ENCODE peak calls at places on chromosomes 11 and 22, in four cellular contexts. One of them, this sample, is unnamed.

GRCh38 chr11:17267576-17267975 is 9.0 kb upstream of the NUCB2 start:
- DNase-seq in Panc1: peak; percentile 90
- DNase-seq in GM12891: no peak
- DNase-seq in H1: no peak
- DNase-seq in this sample: peak; percentile 64

GRCh38 chr11:2975594-2975993 is 16.5 kb downstream of the NAP1L4 start:
- DNase-seq in Panc1: no peak
- DNase-seq in GM12891: no peak
- DNase-seq in H1: no peak
- DNase-seq in this sample: peak; percentile 48

GRCh38 chr11:129804012-129804411 is 11.6 kb upstream of the TMEM45B start:
- DNase-seq in Panc1: no peak
- DNase-seq in GM12891: no peak
- DNase-seq in H1: no peak
- DNase-seq in this sample: no peak

GRCh38 chr22:45329536-45329936 is 19.8 kb downstream of the FAM118A start:
- DNase-seq in Panc1: no peak
- DNase-seq in GM12891: no peak
- DNase-seq in H1: no peak
- DNase-seq in this sample: no peak

GRCh38 chr11:27158763-27159679 is 118.4 kb downstream of the BBOX1 start:
- DNase-seq in Panc1: peak; percentile 59
- DNase-seq in GM12891: peak; percentile 14
- DNase-seq in H1: peak; percentile 33
- DNase-seq in this sample: peak; percentile 2

GRCh38 chr11:44110231-44110679 is 14.8 kb downstream of the EXT2 start:
- DNase-seq in Panc1: no peak
- DNase-seq in GM12891: peak; percentile 32
- DNase-seq in H1: no peak
- DNase-seq in this sample: peak; percentile 18

GRCh38 chr11:26700536-26701235 is 21.2 kb downstream of the SLC5A12 start:
- DNase-seq in Panc1: no peak
- DNase-seq in GM12891: no peak
- DNase-seq in H1: no peak
- DNase-seq in this sample: no peak

GRCh38 chr11:261624-262023 is 16.6 kb upstream of the NLRP6 start:
- DNase-seq in Panc1: no peak
- DNase-seq in GM12891: no peak
- DNase-seq in H1: no peak
- DNase-seq in this sample: no peak

GRCh38 chr11:63032451-63032850 is 16.8 kb upstream of the SLC22A8 start:
- DNase-seq in Panc1: no peak
- DNase-seq in GM12891: no peak
- DNase-seq in H1: no peak
- DNase-seq in this sample: no peak

GRCh38 chr22:26800858-26801257 is 143.5 kb downstream of the MIAT start:
- DNase-seq in Panc1: no peak
- DNase-seq in GM12891: no peak
- DNase-seq in H1: no peak
- DNase-seq in this sample: no peak

GRCh38 chr22:17164392-17165024 is 5.4 kb upstream of the HDHD5 start:
- DNase-seq in Panc1: no peak
- DNase-seq in GM12891: no peak
- DNase-seq in H1: no peak
- DNase-seq in this sample: no peak

GRCh38 chr22:21445437-21446127 is 21.6 kb upstream of the TMEM191C start:
- DNase-seq in Panc1: no peak
- DNase-seq in GM12891: no peak
- DNase-seq in H1: no peak
- DNase-seq in this sample: no peak

GRCh38 chr11:70523384-70524095 is 125.2 kb downstream of the CTTN start:
- DNase-seq in Panc1: no peak
- DNase-seq in GM12891: no peak
- DNase-seq in H1: no peak
- DNase-seq in this sample: no peak

GRCh38 chr11:72239296-72239848 is 4.6 kb downstream of the PHOX2A start:
- DNase-seq in Panc1: no peak
- DNase-seq in GM12891: no peak
- DNase-seq in H1: no peak
- DNase-seq in this sample: no peak

GRCh38 chr11:267491-267994 is 10.7 kb upstream of the NLRP6 start:
- DNase-seq in Panc1: no peak
- DNase-seq in GM12891: no peak
- DNase-seq in H1: no peak
- DNase-seq in this sample: peak; percentile 61

GRCh38 chr11:30244255-30244654 is 13.4 kb downstream of the FSHB start:
- DNase-seq in Panc1: no peak
- DNase-seq in GM12891: no peak
- DNase-seq in H1: no peak
- DNase-seq in this sample: no peak

GRCh38 chr11:36000616-36001190 is 56.8 kb downstream of the LDLRAD3 start:
- DNase-seq in Panc1: no peak
- DNase-seq in GM12891: no peak
- DNase-seq in H1: no peak
- DNase-seq in this sample: no peak

GRCh38 chr11:57482782-57483569 is 22.6 kb downstream of the RTN4RL2 start:
- DNase-seq in Panc1: no peak
- DNase-seq in GM12891: peak; percentile 75
- DNase-seq in H1: no peak
- DNase-seq in this sample: no peak

GRCh38 chr22:23834406-23834805 is 4.4 kb downstream of the DERL3 start:
- DNase-seq in Panc1: no peak
- DNase-seq in GM12891: no peak
- DNase-seq in H1: no peak
- DNase-seq in this sample: no peak

GRCh38 chr11:133081730-133082452 is 450.4 kb downstream of the OPCML start:
- DNase-seq in Panc1: no peak
- DNase-seq in GM12891: no peak
- DNase-seq in H1: no peak
- DNase-seq in this sample: no peak

GRCh38 chr11:7672960-7673723 is at the start of gene CYB5R2:
- DNase-seq in Panc1: no peak
- DNase-seq in GM12891: no peak
- DNase-seq in H1: no peak
- DNase-seq in this sample: no peak

GRCh38 chr11:116980136-116980793 is 118.0 kb downstream of the SIK3 start:
- DNase-seq in Panc1: no peak
- DNase-seq in GM12891: peak; percentile 24
- DNase-seq in H1: no peak
- DNase-seq in this sample: peak; percentile 40

GRCh38 chr22:46826438-46826837 is 64.0 kb downstream of the TBC1D22A start:
- DNase-seq in Panc1: no peak
- DNase-seq in GM12891: no peak
- DNase-seq in H1: no peak
- DNase-seq in this sample: no peak

GRCh38 chr22:17580461-17581031 is 17.2 kb downstream of the SLC25A18 start:
- DNase-seq in Panc1: no peak
- DNase-seq in GM12891: no peak
- DNase-seq in H1: no peak
- DNase-seq in this sample: no peak

GRCh38 chr11:86719781-86720463 is 47.5 kb upstream of the ME3 start:
- DNase-seq in Panc1: no peak
- DNase-seq in GM12891: no peak
- DNase-seq in H1: no peak
- DNase-seq in this sample: no peak

GRCh38 chr11:76665172-76665571 is 5.4 kb downstream of the LRRC32 start:
- DNase-seq in Panc1: no peak
- DNase-seq in GM12891: no peak
- DNase-seq in H1: no peak
- DNase-seq in this sample: no peak

GRCh38 chr11:74269161-74269809 is 42.2 kb downstream of the P4HA3 start:
- DNase-seq in Panc1: no peak
- DNase-seq in GM12891: no peak
- DNase-seq in H1: no peak
- DNase-seq in this sample: no peak

GRCh38 chr22:23514317-23515038 is 65.6 kb downstream of the IGLL1 start:
- DNase-seq in Panc1: no peak
- DNase-seq in GM12891: no peak
- DNase-seq in H1: no peak
- DNase-seq in this sample: no peak

GRCh38 chr22:37533995-37534394 is 14.8 kb upstream of the CARD10 start:
- DNase-seq in Panc1: no peak
- DNase-seq in GM12891: no peak
- DNase-seq in H1: no peak
- DNase-seq in this sample: peak; percentile 70

GRCh38 chr11:86869531-86869930 is 69.2 kb downstream of the PRSS23 start:
- DNase-seq in Panc1: no peak
- DNase-seq in GM12891: no peak
- DNase-seq in H1: no peak
- DNase-seq in this sample: no peak

GRCh38 chr11:118910309-118911112 is 15.2 kb downstream of the BCL9L start:
- DNase-seq in Panc1: no peak
- DNase-seq in GM12891: no peak
- DNase-seq in H1: no peak
- DNase-seq in this sample: no peak

GRCh38 chr11:128341280-128341679 is 246.1 kb downstream of the ETS1 start:
- DNase-seq in Panc1: no peak
- DNase-seq in GM12891: no peak
- DNase-seq in H1: no peak
- DNase-seq in this sample: no peak

DNA sequence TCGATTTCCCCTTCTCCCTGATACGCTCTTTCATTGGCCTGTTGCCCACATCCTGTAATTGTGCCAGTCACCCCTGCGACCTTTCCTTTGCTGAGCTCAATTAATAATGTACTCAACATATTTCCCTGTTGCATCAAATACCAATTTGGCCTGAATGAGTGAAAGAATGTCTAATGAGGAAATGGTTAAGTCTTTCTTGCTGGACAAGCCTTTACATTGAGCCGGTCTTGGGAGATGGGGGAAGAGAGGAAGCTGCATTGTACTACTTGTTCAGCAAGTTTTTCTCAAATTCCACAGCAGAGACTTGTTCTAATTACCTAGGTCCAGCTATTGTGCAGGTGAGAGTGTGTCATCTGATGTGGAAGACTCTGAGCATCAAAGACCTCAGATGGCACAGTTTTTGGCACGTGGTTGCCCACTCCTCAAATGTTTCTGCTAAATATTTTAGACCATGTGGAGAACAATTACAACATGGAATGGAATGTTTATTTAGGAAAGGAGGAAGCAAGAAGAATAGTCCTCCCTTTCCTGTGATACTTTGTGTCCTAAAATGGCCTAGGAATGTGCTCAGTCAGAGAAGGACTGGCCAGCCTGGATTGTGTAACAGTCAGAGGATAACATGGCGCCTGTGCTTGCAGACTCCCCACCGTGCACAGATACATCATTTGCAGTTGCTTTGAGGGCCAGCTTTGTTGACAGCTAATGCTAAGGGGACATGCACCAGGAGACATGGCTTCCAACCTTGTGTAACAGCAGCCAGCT is 129.5 kb upstream of the E2F8 start:
- DNase-seq in Panc1: no peak
- DNase-seq in GM12891: no peak
- DNase-seq in H1: no peak
- DNase-seq in this sample: no peak
- TF ChIP-seq POLR2AphosphoS5 in Panc1: no peak
- TF ChIP-seq POLR2AphosphoS5 in GM12891: no peak
- TF ChIP-seq POLR2AphosphoS5 in H1: no peak
- TF ChIP-seq POLR2AphosphoS5 in this sample: no peak

GRCh38 chr22:20440637-20441591 is 3.3 kb upstream of the SCARF2 start:
- DNase-seq in Panc1: no peak
- DNase-seq in GM12891: no peak
- DNase-seq in H1: no peak
- DNase-seq in this sample: no peak

GRCh38 chr22:20438066-20438677 is 547 bp upstream of the SCARF2 start:
- DNase-seq in Panc1: no peak
- DNase-seq in GM12891: no peak
- DNase-seq in H1: no peak
- DNase-seq in this sample: no peak

GRCh38 chr22:20439928-20440575 is 2.4 kb upstream of the SCARF2 start:
- DNase-seq in Panc1: no peak
- DNase-seq in GM12891: no peak
- DNase-seq in H1: no peak
- DNase-seq in this sample: no peak

GRCh38 chr22:20438678-20439492 is 1.3 kb upstream of the SCARF2 start:
- DNase-seq in Panc1: no peak
- DNase-seq in GM12891: no peak
- DNase-seq in H1: no peak
- DNase-seq in this sample: no peak

DNA sequence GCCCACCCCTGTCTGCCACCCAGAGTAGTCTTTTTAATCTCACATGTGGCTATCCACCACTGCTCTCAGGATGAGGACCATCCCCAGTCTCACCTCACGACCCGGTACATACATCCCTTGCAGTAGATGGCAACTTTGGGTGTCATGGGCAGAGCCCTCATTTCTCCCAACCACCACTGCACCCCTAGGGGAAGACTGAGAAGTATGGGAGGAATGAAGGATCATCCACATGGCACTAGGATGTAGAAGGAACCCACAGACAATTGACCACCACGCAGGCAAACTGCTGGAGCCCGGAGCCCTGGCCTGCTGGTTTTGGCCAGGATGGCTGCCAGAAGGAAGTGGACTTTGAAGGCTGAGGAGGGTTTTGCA is 1.9 kb upstream of the SCARF2 start:
- DNase-seq in Panc1: no peak
- DNase-seq in GM12891: no peak
- DNase-seq in H1: no peak
- DNase-seq in this sample: no peak
- TF ChIP-seq POLR2AphosphoS5 in Panc1: no peak
- TF ChIP-seq POLR2AphosphoS5 in GM12891: no peak
- TF ChIP-seq POLR2AphosphoS5 in H1: no peak
- TF ChIP-seq POLR2AphosphoS5 in this sample: no peak

DNA sequence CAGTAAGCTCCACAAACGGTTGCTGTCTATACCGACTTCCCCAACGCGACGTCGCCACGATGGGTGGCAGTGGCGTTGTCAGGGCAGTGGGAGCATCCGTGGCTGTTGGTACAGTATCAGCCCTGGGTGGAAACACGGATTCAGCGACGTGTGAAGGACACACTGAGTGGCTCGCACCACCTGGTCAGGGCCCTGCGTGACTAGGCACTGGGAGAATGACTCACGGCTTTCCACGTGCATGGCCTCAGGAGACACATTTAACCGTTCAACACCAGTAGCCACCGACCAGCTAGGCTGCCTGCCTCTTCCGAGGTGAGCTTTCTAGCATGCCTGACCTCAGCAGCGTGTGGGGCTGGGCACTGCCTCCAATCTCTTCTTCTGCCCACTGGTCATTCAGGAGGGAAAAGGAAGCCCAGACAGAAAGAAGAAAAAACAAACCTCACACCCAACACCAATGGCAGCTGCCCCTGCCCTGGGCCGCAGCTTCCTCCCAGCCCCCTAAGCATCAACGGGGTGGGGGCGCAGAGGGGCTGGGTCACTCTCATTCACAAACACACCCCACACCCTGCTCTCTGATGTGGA is 59.0 kb downstream of the MYH9 start:
- DNase-seq in Panc1: no peak
- DNase-seq in GM12891: no peak
- DNase-seq in H1: no peak
- DNase-seq in this sample: peak; percentile 67
- TF ChIP-seq POLR2AphosphoS5 in Panc1: no peak
- TF ChIP-seq POLR2AphosphoS5 in GM12891: no peak
- TF ChIP-seq POLR2AphosphoS5 in H1: peak; percentile 52
- TF ChIP-seq POLR2AphosphoS5 in this sample: no peak

GRCh38 chr22:49094858-49095257 is 732.8 kb downstream of the BRD1 start:
- DNase-seq in Panc1: no peak
- DNase-seq in GM12891: no peak
- DNase-seq in H1: no peak
- DNase-seq in this sample: no peak
- TF ChIP-seq POLR2AphosphoS5 in Panc1: no peak
- TF ChIP-seq POLR2AphosphoS5 in GM12891: no peak
- TF ChIP-seq POLR2AphosphoS5 in H1: no peak
- TF ChIP-seq POLR2AphosphoS5 in this sample: no peak

GRCh38 chr11:68354181-68354872 is 41.9 kb downstream of the LRP5 start:
- DNase-seq in Panc1: peak; percentile 70
- DNase-seq in GM12891: no peak
- DNase-seq in H1: no peak
- DNase-seq in this sample: no peak
- TF ChIP-seq POLR2AphosphoS5 in Panc1: no peak
- TF ChIP-seq POLR2AphosphoS5 in GM12891: no peak
- TF ChIP-seq POLR2AphosphoS5 in H1: no peak
- TF ChIP-seq POLR2AphosphoS5 in this sample: no peak